ENCODE peak calls at places on chromosomes 7 and 10, in ten cellular contexts. N is psoas muscle, L is PC-3, G is progenitor cell of endocrine pancreas, F is lower lobe of right lung, K is tibial nerve, E is heart left ventricle, M is fibroblast of lung, P is AG09319, W is astrocyte of the spinal cord. A is an unnamed sample.

GRCh38 chr7:8160810-8161209 is 101.2 kb downstream of the ICA1 start:
- DNase-seq in L (no peak), M (peak), E (no peak), K (no peak), W (no peak), F (no peak), P (no peak), G (no peak), N (no peak), A (no peak)

GRCh38 chr7:67937717-67938191 is 941.1 kb downstream of the TYW1 start:
- DNase-seq in K (no peak), N (no peak), W (peak), E (no peak), L (peak), F (peak), G (no peak), P (peak), M (peak), A (no peak)

GRCh38 chr7:50304158-50304910 is at the start of gene IKZF1:
- DNase-seq in E (peak), G (peak), W (no peak), M (no peak), F (peak), K (no peak), P (no peak), L (no peak), N (peak), A (peak)

GRCh38 chr7:5234852-5235831 is 45.1 kb downstream of the WIPI2 start:
- DNase-seq in K (no peak), M (peak), E (no peak), G (no peak), P (no peak), F (peak), L (peak), W (no peak), N (peak), A (no peak)

GRCh38 chr7:80552304-80552703 is 40.4 kb upstream of the GNAT3 start:
- DNase-seq in M (peak), W (no peak), L (peak), K (no peak), E (no peak), F (no peak), P (no peak), N (no peak), G (no peak), A (no peak)

GRCh38 chr10:26714816-26715487 is 17.5 kb downstream of the PDSS1 start:
- DNase-seq in F (no peak), N (no peak), P (no peak), E (no peak), K (no peak), G (no peak), L (no peak), M (no peak), W (no peak), A (no peak)

GRCh38 chr7:93894426-93894825 is 3.9 kb upstream of the TFPI2 start:
- DNase-seq in M (peak), K (no peak), F (no peak), L (peak), N (no peak), E (no peak), G (no peak), P (no peak), W (no peak), A (no peak)

GRCh38 chr7:19091871-19092270 is 25.6 kb downstream of the TWIST1 start:
- DNase-seq in E (no peak), L (no peak), W (no peak), P (no peak), N (no peak), G (no peak), F (no peak), K (no peak), M (no peak), A (no peak)

GRCh38 chr7:123185756-123186155 is 14.0 kb downstream of the SLC13A1 start:
- DNase-seq in F (no peak), P (no peak), G (no peak), M (no peak), K (no peak), W (no peak), E (no peak), N (no peak), L (no peak), A (no peak)

GRCh38 chr7:157715071-157715937 is 378.5 kb downstream of the DNAJB6 start:
- DNase-seq in G (no peak), P (no peak), M (no peak), L (no peak), N (no peak), W (no peak), F (no peak), E (peak), K (no peak), A (no peak)

GRCh38 chr7:140312141-140312846 is 86.0 kb downstream of the SLC37A3 start:
- DNase-seq in P (no peak), L (no peak), E (no peak), W (no peak), N (no peak), K (no peak), M (no peak), G (no peak), F (no peak), A (no peak)

GRCh38 chr10:97687785-97688781 is 1.0 kb upstream of the AVPI1 start:
- DNase-seq in E (no peak), W (peak), N (no peak), F (no peak), P (peak), M (peak), L (peak), K (no peak), G (no peak), A (no peak)

GRCh38 chr10:13563481-13564445 is 23.0 kb upstream of the PRPF18 start:
- DNase-seq in W (no peak), P (no peak), K (no peak), N (no peak), G (no peak), L (no peak), M (no peak), E (no peak), F (no peak), A (no peak)

GRCh38 chr10:93126484-93127052 is 52.9 kb downstream of the CYP26A1 start:
- DNase-seq in W (no peak), L (no peak), M (no peak), F (no peak), E (no peak), N (no peak), G (no peak), K (no peak), P (no peak), A (no peak)

GRCh38 chr7:107948645-107949442 is 54.1 kb downstream of the LAMB1 start:
- DNase-seq in K (no peak), E (no peak), P (peak), G (no peak), W (peak), N (no peak), M (peak), L (peak), F (no peak), A (no peak)

GRCh38 chr7:73858807-73859206 is 2.2 kb upstream of the TMEM270 start:
- DNase-seq in F (no peak), L (no peak), P (no peak), M (no peak), K (no peak), E (no peak), G (no peak), N (no peak), W (no peak), A (no peak)

GRCh38 chr7:16648551-16648950 is 2.6 kb downstream of the BZW2 start:
- DNase-seq in K (no peak), M (no peak), F (no peak), G (no peak), E (no peak), P (no peak), W (no peak), N (no peak), L (no peak), A (no peak)

GRCh38 chr7:38339953-38340819 is 66.8 kb upstream of the TARP start:
- DNase-seq in F (no peak), W (no peak), E (no peak), P (no peak), G (no peak), K (no peak), L (no peak), N (no peak), M (no peak), A (no peak)

GRCh38 chr7:73519867-73520672 is 2.0 kb downstream of the BAZ1B start:
- DNase-seq in F (peak), W (peak), P (no peak), G (no peak), M (peak), L (no peak), E (no peak), N (no peak), K (no peak), A (no peak)

GRCh38 chr7:110507832-110508231 is 583.1 kb upstream of the LRRN3 start:
- DNase-seq in P (no peak), G (no peak), L (no peak), M (no peak), K (no peak), N (no peak), F (no peak), E (no peak), W (peak), A (no peak)

GRCh38 chr10:43170491-43170890 is 32.2 kb downstream of the CSGALNACT2 start:
- DNase-seq in L (peak), K (no peak), P (no peak), N (no peak), E (no peak), G (no peak), F (no peak), W (peak), M (no peak), A (no peak)

GRCh38 chr10:22252286-22252800 is 34.5 kb upstream of the EBLN1 start:
- DNase-seq in P (no peak), E (peak), N (peak), W (peak), L (no peak), M (peak), G (peak), K (peak), F (peak), A (peak)

GRCh38 chr10:35765039-35765662 is 123.1 kb upstream of the FZD8 start:
- DNase-seq in K (no peak), F (peak), W (no peak), P (no peak), G (peak), M (peak), N (no peak), E (peak), L (no peak), A (no peak)

GRCh38 chr10:75531571-75532031 is 100.2 kb downstream of the LRMDA start:
- DNase-seq in P (no peak), F (no peak), M (peak), N (no peak), G (no peak), K (no peak), E (no peak), W (peak), L (peak), A (no peak)

GRCh38 chr10:110779489-110779888 is 92.2 kb upstream of the PDCD4 start:
- DNase-seq in G (no peak), F (no peak), K (no peak), W (no peak), E (peak), N (no peak), L (no peak), P (no peak), M (no peak), A (no peak)

GRCh38 chr10:11386044-11386443 is 225.4 kb downstream of the USP6NL start:
- DNase-seq in G (no peak), M (no peak), N (no peak), W (no peak), K (no peak), E (no peak), F (no peak), L (no peak), P (no peak), A (no peak)

GRCh38 chr10:3887885-3888476 is 103.0 kb upstream of the KLF6 start:
- DNase-seq in L (peak), G (no peak), F (no peak), P (peak), N (no peak), K (no peak), W (peak), M (peak), E (no peak), A (no peak)

GRCh38 chr7:75928600-75928939 is 13.6 kb downstream of the POR start:
- DNase-seq in F (no peak), L (no peak), E (no peak), W (no peak), M (no peak), N (peak), K (no peak), G (no peak), P (no peak), A (no peak)

GRCh38 chr7:158778476-158778875 is 50.8 kb downstream of the ESYT2 start:
- DNase-seq in F (no peak), E (no peak), W (peak), G (no peak), L (no peak), M (peak), P (peak), N (no peak), K (no peak), A (no peak)

GRCh38 chr10:99394761-99395386 is 35.5 kb downstream of the GOT1 start:
- DNase-seq in K (no peak), E (no peak), L (peak), P (no peak), W (no peak), M (no peak), N (no peak), F (no peak), G (no peak), A (no peak)

GRCh38 chr10:50275650-50276235 is 24.4 kb upstream of the ASAH2 start:
- DNase-seq in L (peak), E (peak), W (no peak), P (no peak), K (peak), M (no peak), G (peak), F (peak), N (peak), A (no peak)

GRCh38 chr7:28142650-28143049 is 37.9 kb downstream of the JAZF1 start:
- DNase-seq in N (no peak), P (no peak), L (no peak), G (no peak), W (no peak), F (no peak), K (no peak), M (no peak), E (no peak), A (no peak)

GRCh38 chr7:73833251-73833919 is 2.6 kb downstream of the CLDN4 start:
- DNase-seq in L (peak), N (no peak), P (no peak), K (no peak), E (no peak), M (no peak), W (no peak), G (no peak), F (no peak), A (no peak)

GRCh38 chr10:118971187-118971586 is 58.3 kb upstream of the NANOS1 start:
- DNase-seq in E (no peak), G (no peak), W (no peak), N (no peak), L (no peak), P (no peak), F (no peak), M (no peak), K (no peak), A (no peak)

GRCh38 chr10:130048081-130048480 is 62.5 kb downstream of the C10orf143 start:
- DNase-seq in N (no peak), E (no peak), K (no peak), W (no peak), F (no peak), P (no peak), M (no peak), G (no peak), L (no peak), A (no peak)

GRCh38 chr10:30591249-30591670 is 38.3 kb downstream of the LYZL2 start:
- DNase-seq in G (peak), L (peak), M (peak), N (no peak), P (no peak), F (no peak), K (no peak), E (no peak), W (peak), A (no peak)

GRCh38 chr7:95104739-95105138 is 197.3 kb downstream of the PPP1R9A start:
- DNase-seq in K (no peak), W (peak), L (peak), F (no peak), M (peak), N (no peak), P (no peak), E (no peak), G (no peak), A (no peak)

DNA sequence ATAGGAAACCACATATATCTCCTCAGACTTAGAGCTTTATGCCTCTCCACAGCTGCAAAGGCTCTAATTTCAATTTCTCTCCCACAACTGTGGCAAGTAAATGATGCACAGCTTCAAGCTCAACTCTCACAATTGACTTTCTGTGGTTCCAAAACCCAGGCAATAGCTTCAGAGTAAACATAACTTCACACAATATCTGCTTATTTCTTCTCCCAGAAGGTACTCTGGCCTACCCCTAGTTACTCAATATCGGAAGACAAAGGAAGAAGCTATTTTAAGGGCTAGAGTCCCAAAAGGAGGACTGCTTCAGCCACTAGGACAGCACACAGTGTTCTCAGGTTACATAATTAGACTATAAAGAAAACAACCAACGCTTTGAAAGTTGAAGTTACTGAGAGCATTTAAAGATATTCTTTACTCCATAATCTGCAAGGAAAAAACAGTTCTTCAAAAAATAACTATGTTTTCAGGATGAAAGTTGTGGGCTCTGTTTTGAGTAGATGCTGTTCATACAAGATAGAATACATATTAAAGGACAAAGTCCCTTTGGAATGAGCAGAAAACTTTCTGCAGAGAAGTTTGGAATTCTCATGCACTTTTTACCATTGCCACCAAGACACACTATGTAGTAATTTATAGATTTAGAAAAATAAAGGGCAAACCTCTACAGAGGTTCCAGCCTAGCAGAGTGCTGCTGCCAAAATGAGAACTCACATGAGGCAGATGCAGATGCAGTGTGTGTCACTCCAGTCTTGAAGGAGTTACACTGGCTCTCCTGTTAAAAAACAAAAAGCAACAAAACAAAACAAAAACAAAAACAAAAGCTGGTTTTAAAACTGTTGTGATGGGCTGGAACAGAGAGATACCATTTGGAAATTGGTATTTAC is 81.8 kb downstream of the NT5C2 start:
- DNase-seq in M (peak), L (no peak), G (no peak), K (no peak), P (peak), F (no peak), N (no peak), W (peak), E (no peak), A (no peak)
- TF ChIP-seq CTCF in M (no peak), L (no peak), G (no peak), K (no peak), P (no peak), F (no peak), N (peak), W (no peak), E (no peak), A (no peak)

GRCh38 chr7:101815826-101816488 is 1.5 kb upstream of the CUX1 start:
- DNase-seq in E (peak), W (peak), L (peak), N (peak), F (peak), G (peak), M (peak), K (peak), P (peak), A (peak)
- TF ChIP-seq CTCF in E (peak), W (peak), L (no peak), N (peak), F (no peak), G (no peak), M (no peak), K (no peak), P (no peak), A (no peak)

DNA sequence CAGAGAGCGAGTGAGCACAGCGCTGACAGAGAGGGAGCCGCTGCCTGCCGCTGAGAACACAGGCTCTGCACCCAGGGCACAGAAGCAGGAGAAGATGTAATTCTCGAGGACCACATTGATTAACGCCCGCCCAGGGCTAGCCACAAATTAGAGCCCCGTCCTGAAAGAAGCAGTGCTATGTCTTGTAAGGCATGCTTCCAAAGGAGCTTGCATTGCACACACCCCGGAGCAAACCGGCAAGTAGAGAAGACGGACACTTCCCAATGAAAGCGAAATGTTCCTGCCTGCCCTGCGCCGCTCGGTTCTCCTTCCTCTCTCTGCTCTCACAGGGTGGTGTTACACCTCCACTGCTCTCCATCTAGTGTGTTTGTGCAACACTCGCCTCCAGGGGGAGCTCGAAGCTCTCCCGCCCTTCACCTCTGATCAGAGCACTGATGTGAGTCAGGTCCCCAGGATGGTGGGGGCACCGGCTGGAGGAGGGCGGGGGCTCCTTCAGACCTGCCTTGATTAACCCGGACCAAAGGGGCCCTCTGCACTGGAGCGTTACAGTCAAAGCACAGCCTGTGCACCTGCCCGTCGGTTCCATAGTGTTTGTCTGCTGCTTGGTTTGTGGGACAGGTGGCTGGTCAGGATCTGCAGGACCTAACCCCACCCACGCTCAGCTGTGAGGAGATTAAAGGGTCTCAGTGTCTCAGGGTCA is 316.5 kb downstream of the ADARB2 start:
- DNase-seq in G (peak), K (peak), L (peak), N (no peak), W (no peak), M (no peak), F (peak), P (no peak), E (no peak), A (no peak)
- TF ChIP-seq CTCF in G (peak), K (peak), L (peak), N (peak), W (peak), M (no peak), F (peak), P (no peak), E (peak), A (peak)

GRCh38 chr7:90838799-90839198 is 242.7 kb downstream of the CDK14 start:
- DNase-seq in N (no peak), F (no peak), G (no peak), L (no peak), P (no peak), W (no peak), E (no peak), K (no peak), M (no peak), A (no peak)
- TF ChIP-seq CTCF in N (no peak), F (no peak), G (no peak), L (no peak), P (no peak), W (no peak), E (no peak), K (no peak), M (no peak), A (no peak)

GRCh38 chr10:125106586-125106985 is 53.8 kb downstream of the CTBP2 start:
- DNase-seq in W (no peak), E (no peak), K (no peak), G (no peak), F (no peak), M (no peak), N (no peak), P (no peak), L (no peak), A (no peak)
- TF ChIP-seq CTCF in W (no peak), E (no peak), K (no peak), G (no peak), F (no peak), M (no peak), N (no peak), P (no peak), L (no peak), A (no peak)